ENCODE peak calls at places on chromosomes 1 and 21, in four cellular contexts. U is AG10803, E is WTC11, W is caudate nucleus. C is an unnamed sample.

GRCh38 chr1:15345711-15346355 is 63.9 kb upstream of the EFHD2 start:
- DNase-seq in U (no peak), E (no peak), W (no peak), C (peak)

GRCh38 chr1:218377143-218377660 is 32.1 kb downstream of the TGFB2 start:
- DNase-seq in U (peak), E (no peak), W (no peak), C (no peak)

GRCh38 chr21:42581676-42582371 is 68.2 kb downstream of the SLC37A1 start:
- DNase-seq in U (no peak), E (no peak), W (no peak), C (no peak)

GRCh38 chr1:98704474-98704873 is 43.0 kb downstream of the SNX7 start:
- DNase-seq in U (peak), E (peak), W (peak), C (peak)

GRCh38 chr1:100622037-100622436 is 84.1 kb downstream of the GPR88 start:
- DNase-seq in U (peak), E (no peak), W (no peak), C (peak)

GRCh38 chr1:27402349-27402754 is 9.9 kb downstream of the GPR3 start:
- DNase-seq in U (peak), E (peak), W (peak), C (peak)

GRCh38 chr1:204814146-204814884 is 56.3 kb upstream of the NFASC start:
- DNase-seq in U (no peak), E (no peak), W (no peak), C (no peak)

GRCh38 chr1:193019442-193020026 is 39.6 kb downstream of the UCHL5 start:
- DNase-seq in U (peak), E (no peak), W (no peak), C (peak)

GRCh38 chr1:236753554-236753953 is 41.5 kb upstream of the MTR start:
- DNase-seq in U (peak), E (peak), W (no peak), C (no peak)

GRCh38 chr1:172266528-172267174 is 153.8 kb upstream of the C1orf105 start:
- DNase-seq in U (no peak), E (no peak), W (no peak), C (no peak)

GRCh38 chr1:184330884-184331283 is 55.9 kb upstream of the C1orf21 start:
- DNase-seq in U (no peak), E (no peak), W (no peak), C (peak)

GRCh38 chr1:197042676-197043341 is 24.3 kb downstream of the F13B start:
- DNase-seq in U (no peak), E (no peak), W (no peak), C (no peak)

GRCh38 chr1:62784509-62785365 is 805 bp downstream of the ATG4C start:
- DNase-seq in U (peak), E (no peak), W (no peak), C (peak)

GRCh38 chr1:13941315-13941714 is 241.3 kb downstream of the PRDM2 start:
- DNase-seq in U (no peak), E (no peak), W (no peak), C (no peak)

GRCh38 chr1:204286841-204287387 is 72.8 kb downstream of the PLEKHA6 start:
- DNase-seq in U (no peak), E (no peak), W (peak), C (peak)